ENCODE peak calls at places on chromosomes 7 and 10, in four cellular contexts. A, Z, Q and V are unnamed samples.
A peak's percentile ranks its signal among the peaks of the same experiment; 100 is the strongest.

GRCh38 chr7:87003872-87004798 is 55.3 kb downstream of the ELAPOR2 start:
- DNase-seq in A (no peak), Q (no peak), Z (no peak), V (no peak)

GRCh38 chr10:15201589-15202300 is 33.3 kb upstream of the NMT2 start:
- DNase-seq in A (no peak), Z (no peak), Q (no peak), V (peak; percentile 41)

GRCh38 chr7:117020605-117021002 is 67.3 kb downstream of the ST7 start:
- DNase-seq in A (no peak), Z (no peak), Q (no peak), V (no peak)

GRCh38 chr10:75508814-75509306 is 77.4 kb downstream of the LRMDA start:
- DNase-seq in Z (no peak), Q (no peak), A (no peak), V (peak; percentile 18)

GRCh38 chr10:79562135-79562756 is 2.0 kb upstream of the SFTPA2 start:
- DNase-seq in Z (peak; percentile 83), Q (peak; percentile 69), A (peak; percentile 81), V (peak; percentile 39)

GRCh38 chr7:26863504-26864308 is 684 bp downstream of the SKAP2 start:
- DNase-seq in Z (no peak), A (no peak), Q (peak; percentile 61), V (no peak)

GRCh38 chr7:42878303-42878702 is 33.6 kb downstream of the C7orf25 start:
- DNase-seq in A (no peak), Q (no peak), Z (no peak), V (no peak)

GRCh38 chr10:79331709-79332108 is 15.6 kb upstream of the PPIF start:
- DNase-seq in Q (peak; percentile 86), Z (no peak), A (no peak), V (peak; percentile 99)

GRCh38 chr7:80630611-80631010 is 7.8 kb upstream of the CD36 start:
- DNase-seq in Z (no peak), Q (no peak), A (no peak), V (no peak)

GRCh38 chr10:114397651-114398145 is 6.6 kb downstream of the AFAP1L2 start:
- DNase-seq in Z (no peak), Q (no peak), A (no peak), V (no peak)

GRCh38 chr7:36986429-36987362 is 262.4 kb upstream of the AOAH start:
- DNase-seq in Z (peak; percentile 60), Q (peak; percentile 66), A (peak; percentile 67), V (no peak)

GRCh38 chr10:6737080-6737641 is 157.1 kb upstream of the PRKCQ start:
- DNase-seq in Z (no peak), A (no peak), Q (no peak), V (peak; percentile 84)

GRCh38 chr10:88647216-88647615 is 17.0 kb upstream of the LIPF start:
- DNase-seq in Z (no peak), A (no peak), Q (no peak), V (no peak)

GRCh38 chr10:25130911-25131310 is 43.9 kb upstream of the GPR158 start:
- DNase-seq in A (no peak), Q (no peak), Z (no peak), V (peak; percentile 7)

GRCh38 chr7:137999496-138000080 is 2.3 kb downstream of the CREB3L2 start:
- DNase-seq in Q (no peak), Z (no peak), A (no peak), V (no peak)

DNA sequence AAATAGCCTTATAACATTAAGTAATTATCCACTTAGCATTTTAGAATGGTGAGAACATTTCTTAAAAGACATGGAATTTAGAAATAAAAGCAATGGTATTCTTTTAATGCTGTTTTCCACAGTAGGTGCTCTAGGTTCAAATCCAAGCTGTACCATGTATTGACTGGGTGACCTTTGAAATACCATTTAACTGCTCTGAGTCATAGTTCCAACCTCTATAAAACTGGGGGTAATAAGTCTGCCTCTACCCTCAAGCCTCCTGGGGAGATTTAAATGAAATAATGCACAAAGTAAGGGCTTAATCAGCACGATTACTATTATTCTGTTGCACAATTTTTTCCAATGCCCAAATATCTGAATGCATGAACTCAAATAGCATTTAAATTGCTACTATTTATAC is 236.4 kb upstream of the CCDC6 start:
- DNase-seq in A (no peak), Z (no peak), Q (no peak), V (no peak)
- H3K4me1 ChIP-seq in A (peaks cover 3% of the 10 kb centered on the region), Z (peaks cover 2% of the 10 kb centered on the region), Q (no peaks in the 10 kb centered on the region), V (peaks cover 15% of the 10 kb centered on the region)

DNA sequence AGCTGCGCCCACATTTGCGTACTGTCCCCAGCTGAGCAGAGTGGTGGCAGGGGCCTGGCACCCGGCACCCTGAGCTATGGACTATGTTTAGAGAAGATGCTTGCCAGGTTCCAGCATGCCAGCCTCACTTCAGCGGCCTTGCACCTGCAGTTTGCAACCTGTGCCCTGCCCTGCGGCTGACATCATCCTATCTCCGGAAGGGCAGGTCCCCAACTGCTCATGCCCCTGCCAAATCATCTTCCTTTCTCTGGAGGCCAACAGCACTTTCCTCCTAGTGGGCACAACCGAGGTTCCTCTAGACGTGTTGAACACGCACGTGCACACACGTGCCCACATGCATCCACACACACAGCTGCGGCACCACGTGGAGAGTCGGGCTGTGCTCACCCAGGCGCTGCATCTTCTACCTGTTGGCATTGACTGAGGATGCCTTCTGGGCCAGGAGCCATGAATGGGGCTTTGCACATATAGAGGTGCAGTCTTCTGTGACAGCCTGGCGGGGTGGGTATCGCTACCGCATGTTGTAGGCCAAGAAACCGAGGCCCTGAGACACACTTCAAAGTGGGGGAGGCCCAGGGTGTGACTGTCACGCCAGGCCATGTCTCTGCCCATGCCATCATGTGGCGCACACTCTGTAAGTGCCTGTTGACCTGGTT is 24.5 kb downstream of the CNPY1 start:
- DNase-seq in Q (no peak), A (no peak), Z (no peak), V (no peak)
- H3K27me3 ChIP-seq in Q (no peaks in the 10 kb centered on the region), A (peaks cover 3% of the 10 kb centered on the region), Z (no peaks in the 10 kb centered on the region), V (no peaks in the 10 kb centered on the region)

DNA sequence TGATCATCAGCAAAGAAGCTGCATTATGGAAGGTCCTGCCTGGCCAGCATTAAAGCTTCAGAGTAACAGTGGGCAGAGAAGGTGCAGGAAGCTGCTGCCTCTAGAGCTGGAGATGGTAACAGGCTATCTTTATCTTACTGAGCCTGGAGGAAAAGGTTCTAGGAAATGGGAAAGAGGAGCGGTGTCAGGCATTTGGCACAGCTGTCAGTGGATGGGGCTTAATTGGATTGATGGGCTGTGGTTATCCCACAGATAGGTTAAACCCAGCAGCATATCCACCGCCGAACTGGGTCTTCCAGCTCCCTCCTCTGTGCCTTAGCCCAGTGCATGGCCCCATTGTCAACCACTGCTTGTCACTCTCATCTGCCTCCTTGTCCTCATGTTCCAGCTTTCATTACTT is 127.6 kb downstream of the CCNY start:
- DNase-seq in Q (no peak), A (no peak), Z (no peak), V (no peak)
- H3K4me1 ChIP-seq in Q (peaks cover 82% of the 10 kb centered on the region), A (peaks cover 3% of the 10 kb centered on the region), Z (peaks cover 47% of the 10 kb centered on the region), V (peaks cover 11% of the 10 kb centered on the region)

DNA sequence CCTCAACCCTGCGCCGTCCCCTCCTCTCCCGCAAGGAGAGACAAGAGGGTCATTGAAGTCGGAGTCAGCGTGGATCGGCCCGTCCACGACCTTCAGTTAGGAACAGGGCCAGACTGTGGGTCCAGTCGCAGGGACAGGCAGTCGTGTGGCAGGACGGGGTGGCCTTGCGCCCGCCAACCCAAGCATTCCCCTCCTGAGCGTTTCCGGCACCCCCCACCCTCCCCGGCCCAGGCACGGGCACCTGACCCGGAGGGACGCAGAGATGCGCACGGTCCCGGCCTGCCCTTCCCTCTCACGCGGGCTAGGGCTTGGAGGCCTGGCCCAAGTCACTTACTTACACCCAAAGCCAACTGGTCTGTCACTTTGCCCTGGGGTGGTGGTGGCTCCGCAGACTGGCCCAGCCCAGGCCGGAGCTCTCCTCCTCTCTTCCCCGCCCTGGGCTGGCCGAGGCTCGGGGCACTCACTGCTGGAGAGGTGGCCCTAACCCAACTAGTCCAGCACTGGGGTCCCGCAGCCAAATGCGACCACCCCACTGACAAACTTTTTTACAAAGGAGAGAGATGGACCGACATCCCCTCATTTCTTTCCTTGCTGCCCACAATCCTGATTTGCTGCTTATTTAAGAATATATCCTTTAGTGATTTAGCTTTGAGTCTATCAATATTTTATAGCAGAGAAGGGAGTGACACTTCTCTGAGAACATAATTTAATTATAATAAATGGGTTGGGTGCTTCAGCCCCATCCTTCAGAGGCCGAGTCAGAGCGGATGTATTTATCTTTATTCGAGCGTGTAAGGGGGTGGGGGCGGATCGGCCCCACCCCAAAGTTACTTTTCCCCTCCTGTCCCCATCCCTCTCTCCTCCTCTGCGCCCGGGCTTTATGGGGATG is 1.2 kb upstream of the UNCX start:
- DNase-seq in A (no peak), Q (no peak), Z (no peak), V (no peak)
- H3K27me3 ChIP-seq in A (peaks cover 88% of the 10 kb centered on the region), Q (peaks cover 58% of the 10 kb centered on the region), Z (peaks cover 6% of the 10 kb centered on the region), V (peaks cover 95% of the 10 kb centered on the region)

DNA sequence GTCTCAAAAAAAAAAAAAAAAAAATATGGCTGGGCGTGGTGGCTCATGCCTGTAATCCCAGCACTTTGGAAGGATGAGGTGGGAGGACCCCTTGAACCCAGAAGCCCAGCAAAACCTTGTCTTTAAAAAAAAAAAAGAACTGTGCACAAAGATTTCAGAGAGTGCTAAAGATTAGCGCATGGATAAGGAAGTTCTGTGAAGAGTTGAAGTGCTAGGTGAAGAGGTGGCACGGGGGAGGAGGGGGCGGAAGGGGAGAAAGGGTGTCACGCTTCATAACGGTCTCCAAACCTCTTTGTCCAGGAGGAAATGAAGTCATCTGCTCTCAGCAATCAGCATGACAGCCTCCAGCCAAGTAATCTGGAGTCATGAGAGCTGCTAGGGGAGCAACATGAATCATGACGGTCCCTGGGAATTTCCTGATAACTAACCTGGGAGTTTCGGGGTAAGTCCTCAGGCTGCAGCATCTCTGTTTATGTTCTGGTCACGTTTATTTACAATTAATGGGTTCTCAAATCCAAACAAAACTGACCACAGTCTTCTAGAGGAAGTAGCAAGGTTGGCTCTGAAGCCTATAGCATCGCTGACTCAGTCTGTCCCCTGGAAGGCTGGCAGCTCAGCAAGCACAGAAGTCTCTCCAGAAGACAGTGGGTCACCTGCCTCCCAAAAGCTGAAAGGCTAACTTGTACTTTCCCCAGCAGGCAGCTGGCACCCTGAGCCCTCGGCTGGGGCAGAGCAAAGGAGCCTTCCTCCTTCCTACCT is 1.9 kb upstream of the PLAU start:
- DNase-seq in Q (no peak), A (peak; percentile 40), Z (no peak), V (peak; percentile 99)
- H3K4me1 ChIP-seq in Q (peaks cover 34% of the 10 kb centered on the region), A (peaks cover 7% of the 10 kb centered on the region), Z (peaks cover 18% of the 10 kb centered on the region), V (peaks cover 45% of the 10 kb centered on the region)

GRCh38 chr7:1240296-1240820 is 7.7 kb downstream of the UNCX start:
- DNase-seq in A (no peak), Q (no peak), Z (no peak), V (no peak)
- H3K27me3 ChIP-seq in A (peaks cover 87% of the 10 kb centered on the region), Q (peaks cover 47% of the 10 kb centered on the region), Z (no peaks in the 10 kb centered on the region), V (peaks cover 97% of the 10 kb centered on the region)